ENCODE peak calls at places on chromosome 2, in seven cellular contexts. Z is lower lobe of right lung; C is RWPE1; X is ascending aorta; D is CD4-positive, alpha-beta memory T cell; U is cardiac muscle cell; I is A549. R is an unnamed sample.

GRCh38 chr2:11677146-11678055 is 7.4 kb upstream of the NTSR2 start:
- DNase-seq in Z (no peak), C (no peak), X (peak; percentile 53), D (no peak), U (peak; percentile 31), I (no peak), R (no peak)

GRCh38 chr2:131056204-131056975 is 36.9 kb downstream of the FAM168B start:
- DNase-seq in Z (no peak), C (no peak), X (peak; percentile 34), D (no peak), U (no peak), I (no peak), R (peak; percentile 18)

GRCh38 chr2:58595714-58596113 is 354.6 kb upstream of the FANCL start:
- DNase-seq in Z (no peak), C (no peak), X (no peak), D (no peak), U (no peak), I (no peak), R (no peak)

GRCh38 chr2:15561574-15562344 is 625 bp upstream of the NBAS start:
- DNase-seq in Z (no peak), C (peak; percentile 18), X (no peak), D (peak; percentile 45), U (peak; percentile 51), I (peak; percentile 30), R (peak; percentile 48)

GRCh38 chr2:26018184-26018716 is 15.6 kb upstream of the RAB10 start:
- DNase-seq in Z (peak; percentile 81), C (peak; percentile 96), X (peak; percentile 86), D (no peak), U (peak; percentile 24), I (peak; percentile 95), R (peak; percentile 17)

GRCh38 chr2:200254788-200255187 is 51.7 kb upstream of the SPATS2L start:
- DNase-seq in Z (no peak), C (no peak), X (no peak), D (no peak), U (no peak), I (no peak), R (no peak)

GRCh38 chr2:12057436-12058166 is 311.2 kb downstream of the LPIN1 start:
- DNase-seq in Z (peak; percentile 52), C (no peak), X (peak; percentile 65), D (no peak), U (no peak), I (no peak), R (no peak)

GRCh38 chr2:9693138-9693520 is 62.3 kb upstream of the YWHAQ start:
- DNase-seq in Z (no peak), C (peak; percentile 71), X (peak; percentile 93), D (no peak), U (no peak), I (no peak), R (no peak)

GRCh38 chr2:86017901-86018896 is 87.5 kb downstream of the POLR1A start:
- DNase-seq in Z (peak; percentile 62), C (peak; percentile 48), X (peak; percentile 76), D (no peak), U (no peak), I (no peak), R (peak; percentile 80)

GRCh38 chr2:203759692-203760365 is 53.4 kb downstream of the CD28 start:
- DNase-seq in Z (no peak), C (no peak), X (no peak), D (no peak), U (no peak), I (peak; percentile 64), R (no peak)

GRCh38 chr2:19911799-19912509 is 10.2 kb upstream of the TTC32 start:
- DNase-seq in Z (no peak), C (peak; percentile 86), X (no peak), D (no peak), U (no peak), I (peak; percentile 31), R (no peak)

GRCh38 chr2:215003001-215003400 is 135.4 kb downstream of the ABCA12 start:
- DNase-seq in Z (no peak), C (no peak), X (no peak), D (no peak), U (no peak), I (no peak), R (no peak)

GRCh38 chr2:88350641-88351601 is 101.6 kb downstream of the FOXI3 start:
- DNase-seq in Z (peak; percentile 72), C (peak; percentile 59), X (peak; percentile 65), D (peak; percentile 55), U (peak; percentile 57), I (peak; percentile 71), R (no peak)

GRCh38 chr2:905833-906140 is 44.9 kb upstream of the SNTG2 start:
- DNase-seq in Z (no peak), C (no peak), X (no peak), D (no peak), U (no peak), I (no peak), R (no peak)

GRCh38 chr2:136765736-136766323 is 485 bp downstream of the THSD7B start:
- DNase-seq in Z (no peak), C (no peak), X (no peak), D (no peak), U (peak; percentile 44), I (no peak), R (no peak)

GRCh38 chr2:215269397-215270117 is 42.3 kb upstream of the ATIC start:
- DNase-seq in Z (no peak), C (peak; percentile 61), X (peak; percentile 74), D (peak; percentile 51), U (peak; percentile 82), I (peak; percentile 82), R (no peak)

GRCh38 chr2:15834381-15835031 is 105.8 kb upstream of the MYCN start:
- DNase-seq in Z (no peak), C (no peak), X (no peak), D (no peak), U (no peak), I (no peak), R (no peak)

GRCh38 chr2:113178891-113179290 is 5.1 kb downstream of the PSD4 start:
- DNase-seq in Z (no peak), C (no peak), X (no peak), D (no peak), U (no peak), I (no peak), R (no peak)

GRCh38 chr2:47833516-47833968 is 50.6 kb downstream of the MSH6 start:
- DNase-seq in Z (no peak), C (no peak), X (no peak), D (no peak), U (no peak), I (no peak), R (no peak)

DNA sequence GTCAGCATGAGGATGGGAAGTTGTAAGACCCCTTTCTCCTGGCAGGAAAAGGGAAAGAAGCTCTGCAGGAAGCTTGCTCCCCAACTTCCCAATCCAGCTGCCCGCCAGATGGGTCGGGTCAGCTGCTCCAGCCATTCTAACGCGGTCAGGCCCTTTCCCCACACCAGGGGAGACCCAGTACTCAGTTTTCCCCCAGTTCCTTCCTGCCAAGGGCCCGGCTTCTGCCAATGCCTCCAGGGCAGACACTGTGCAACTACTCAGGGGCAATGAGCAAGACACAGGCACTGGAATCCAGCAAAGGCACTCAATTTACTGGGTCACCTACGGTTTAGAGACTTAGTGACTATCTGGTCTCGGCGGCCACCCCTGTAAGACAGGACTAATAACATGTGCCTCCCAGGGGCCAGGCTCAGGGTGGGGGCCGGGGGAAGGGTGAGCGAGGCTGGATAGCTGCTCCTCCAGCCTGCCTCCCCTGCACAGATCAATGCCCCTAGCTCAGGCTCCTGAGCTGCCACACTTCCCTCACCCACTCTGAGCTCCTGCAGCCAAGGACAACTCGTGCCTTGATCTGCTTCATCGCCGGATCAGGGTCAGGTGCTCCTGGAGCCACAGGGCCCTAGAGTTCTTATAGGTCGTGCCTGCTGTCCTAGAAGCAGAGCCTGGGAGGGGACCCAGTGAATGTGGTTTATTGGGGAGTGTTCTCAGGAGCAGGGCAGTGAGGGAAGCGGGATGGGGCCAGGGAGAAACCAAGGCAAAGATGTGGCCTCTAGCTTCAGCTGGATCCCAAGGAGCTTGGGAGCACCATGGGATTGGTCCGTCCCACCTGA is 171.1 kb downstream of the ZFP36L2 start:
- DNase-seq in Z (no peak), C (no peak), X (no peak), D (no peak), U (no peak), I (no peak), R (no peak)
- H3K27ac ChIP-seq in Z (no peak overlapping the region), C (peak overlapping the region; percentile 89), X (no peak overlapping the region), D (no peak overlapping the region), U (no peak overlapping the region), I (no peak overlapping the region), R (peak overlapping the region; percentile 79)

GRCh38 chr2:121471571-121472464 is 58.9 kb upstream of the RNU4ATAC start:
- DNase-seq in Z (no peak), C (no peak), X (no peak), D (no peak), U (no peak), I (no peak), R (no peak)
- H3K27ac ChIP-seq in Z (no peak overlapping the region), C (no peak overlapping the region), X (no peak overlapping the region), D (no peak overlapping the region), U (peak overlapping the region; percentile 72), I (no peak overlapping the region), R (no peak overlapping the region)

GRCh38 chr2:37637122-37637875 is 34.1 kb downstream of the CDC42EP3 start:
- DNase-seq in Z (no peak), C (no peak), X (no peak), D (no peak), U (no peak), I (no peak), R (no peak)
- H3K27ac ChIP-seq in Z (no peak overlapping the region), C (no peak overlapping the region), X (no peak overlapping the region), D (no peak overlapping the region), U (no peak overlapping the region), I (no peak overlapping the region), R (no peak overlapping the region)

GRCh38 chr2:218295029-218295428 is 2.7 kb upstream of the TMBIM1 start:
- DNase-seq in Z (no peak), C (no peak), X (no peak), D (no peak), U (no peak), I (no peak), R (no peak)

GRCh38 chr2:218294430-218294999 is 2.2 kb upstream of the TMBIM1 start:
- DNase-seq in Z (no peak), C (no peak), X (no peak), D (no peak), U (no peak), I (no peak), R (no peak)

GRCh38 chr2:218291934-218292699 is at the start of gene TMBIM1:
- DNase-seq in Z (peak; percentile 89), C (peak; percentile 86), X (peak; percentile 94), D (peak; percentile 83), U (peak; percentile 81), I (peak; percentile 69), R (peak; percentile 72)

GRCh38 chr2:218292700-218293014 is 354 bp upstream of the TMBIM1 start:
- DNase-seq in Z (no peak), C (no peak), X (no peak), D (no peak), U (no peak), I (no peak), R (no peak)

DNA sequence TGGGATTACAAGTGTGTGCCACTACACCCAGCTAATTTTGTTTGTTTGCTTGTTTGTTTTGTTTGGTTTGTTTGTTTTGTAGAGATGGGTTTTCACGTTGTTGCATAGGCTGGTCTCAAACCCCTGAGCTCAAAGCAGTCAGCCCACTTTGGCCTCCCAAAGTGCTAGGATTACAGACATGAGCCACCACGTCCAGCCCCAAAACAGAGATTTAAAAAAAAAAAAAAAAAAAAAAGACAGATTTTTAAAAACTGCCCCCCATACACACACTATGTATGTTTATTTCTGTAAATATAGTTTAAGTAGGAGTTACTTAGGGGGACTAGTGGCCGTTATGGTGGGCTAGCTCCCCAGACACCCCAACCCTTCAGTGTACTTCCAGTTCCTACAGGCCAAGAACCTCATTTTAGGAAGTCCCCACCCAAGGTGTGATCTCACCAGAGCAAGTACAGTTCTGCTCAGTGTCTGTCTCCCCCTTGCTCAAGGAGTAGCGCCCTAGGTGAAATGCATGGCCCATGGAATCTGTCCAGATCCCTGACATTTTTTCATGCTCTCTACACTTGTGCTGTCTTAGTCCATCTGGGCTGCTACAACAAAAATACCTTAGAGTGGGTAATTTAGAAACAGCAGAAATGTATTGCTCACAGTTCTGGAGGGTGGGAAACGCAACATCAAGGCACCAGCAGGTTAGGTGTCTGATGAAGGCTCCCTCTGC is 1.6 kb upstream of the TMBIM1 start:
- DNase-seq in Z (no peak), C (no peak), X (no peak), D (no peak), U (no peak), I (no peak), R (no peak)
- H3K27ac ChIP-seq in Z (peak overlapping the region; percentile 97), C (peak overlapping the region; percentile 95), X (peak overlapping the region; percentile 98), D (no peak overlapping the region), U (no peak overlapping the region), I (no peak overlapping the region), R (peak overlapping the region; percentile 58)